ENCODE peak calls at places on chromosomes 1 and 21, in four cellular contexts. Z is IMR-90, O is K562, B is H1. V is an unnamed sample.

GRCh38 chr1:61056674-61057439 is 25.5 kb upstream of the NFIA start:
- DNase-seq in Z (peak; percentile 38), O (peak; percentile 30), B (no peak), V (no peak)

GRCh38 chr1:228272831-228273571 is 65.2 kb downstream of the OBSCN start:
- DNase-seq in O (no peak), B (no peak), Z (no peak), V (no peak)

GRCh38 chr1:81478217-81478616 is 322.5 kb upstream of the ADGRL2 start:
- DNase-seq in O (no peak), Z (no peak), B (no peak), V (no peak)

GRCh38 chr1:200510228-200510623 is 100.4 kb upstream of the ZNF281 start:
- DNase-seq in Z (peak; percentile 88), B (no peak), O (peak; percentile 86), V (peak; percentile 39)

GRCh38 chr1:25694167-25694566 is 77.6 kb downstream of the MAN1C1 start:
- DNase-seq in Z (no peak), B (no peak), O (no peak), V (no peak)

GRCh38 chr1:45669379-45669778 is 17.0 kb downstream of the GPBP1L1 start:
- DNase-seq in Z (peak; percentile 67), B (no peak), O (no peak), V (no peak)

GRCh38 chr1:39575191-39576015 is 1.2 kb downstream of the PABPC4 start:
- DNase-seq in O (peak; percentile 78), Z (peak; percentile 81), B (no peak), V (no peak)

GRCh38 chr1:36128126-36128904 is 3.3 kb upstream of the COL8A2 start:
- DNase-seq in O (peak; percentile 71), Z (peak; percentile 53), B (no peak), V (no peak)

GRCh38 chr1:7636801-7637526 is 134.1 kb upstream of the VAMP3 start:
- DNase-seq in Z (no peak), B (no peak), O (no peak), V (no peak)

GRCh38 chr1:207186503-207186902 is 82.5 kb downstream of the C4BPA start:
- DNase-seq in B (no peak), O (no peak), Z (no peak), V (no peak)

GRCh38 chr21:14046401-14046800 is 164.4 kb downstream of the LIPI start:
- DNase-seq in O (no peak), Z (peak; percentile 17), B (no peak), V (no peak)

GRCh38 chr21:27206368-27206982 is 239.6 kb upstream of the ADAMTS5 start:
- DNase-seq in O (no peak), B (peak; percentile 56), Z (peak; percentile 18), V (no peak)

GRCh38 chr1:53398091-53398490 is 61.1 kb upstream of the DMRTB1 start:
- DNase-seq in B (no peak), Z (peak; percentile 32), O (no peak), V (no peak)

GRCh38 chr1:30615816-30616590 is 107.4 kb downstream of the MATN1 start:
- DNase-seq in O (no peak), B (no peak), Z (no peak), V (no peak)

GRCh38 chr1:226872455-226872854 is 2.0 kb downstream of the PSEN2 start:
- DNase-seq in O (no peak), B (no peak), Z (peak; percentile 71), V (no peak)

GRCh38 chr1:31734582-31735107 is 29.5 kb downstream of the ADGRB2 start:
- DNase-seq in O (no peak), Z (peak; percentile 32), B (no peak), V (no peak)

GRCh38 chr1:236534164-236534651 is 10.4 kb downstream of the LGALS8 start:
- DNase-seq in O (no peak), Z (peak; percentile 78), B (no peak), V (no peak)

GRCh38 chr21:35204850-35205564 is 155.9 kb upstream of the RUNX1 start:
- DNase-seq in B (no peak), O (peak; percentile 76), Z (peak; percentile 98), V (no peak)

GRCh38 chr21:43278766-43279577 is 110.2 kb downstream of the CRYAA start:
- DNase-seq in Z (no peak), O (no peak), B (no peak), V (no peak)

GRCh38 chr1:220747426-220748090 is 564 bp upstream of the MTARC2 start:
- DNase-seq in Z (no peak), O (no peak), B (no peak), V (no peak)

GRCh38 chr1:30704765-30705509 is 18.4 kb downstream of the MATN1 start:
- DNase-seq in O (no peak), B (no peak), Z (no peak), V (no peak)

GRCh38 chr21:32336711-32337110 is 38.1 kb downstream of the MRAP start:
- DNase-seq in Z (peak; percentile 56), O (no peak), B (no peak), V (no peak)

GRCh38 chr1:234667891-234668576 is 58.1 kb upstream of the IRF2BP2 start:
- DNase-seq in Z (no peak), O (no peak), B (no peak), V (no peak)

GRCh38 chr1:214582289-214582891 is 20.6 kb upstream of the CENPF start:
- DNase-seq in B (no peak), O (no peak), Z (no peak), V (no peak)

GRCh38 chr1:240254778-240255291 is 163.2 kb downstream of the FMN2 start:
- DNase-seq in Z (no peak), B (no peak), O (no peak), V (no peak)

GRCh38 chr1:8517579-8518489 is 199.9 kb downstream of the SLC45A1 start:
- DNase-seq in O (peak; percentile 34), Z (peak; percentile 43), B (no peak), V (no peak)

GRCh38 chr1:187229496-187229895 is 400.7 kb downstream of the PLA2G4A start:
- DNase-seq in O (no peak), B (no peak), Z (no peak), V (no peak)

GRCh38 chr1:15583016-15583706 is 1.7 kb downstream of the AGMAT start:
- DNase-seq in O (no peak), Z (no peak), B (no peak), V (no peak)

GRCh38 chr21:45415943-45416611 is 11.1 kb downstream of the COL18A1 start:
- DNase-seq in Z (no peak), B (no peak), O (no peak), V (no peak)

GRCh38 chr1:81681570-81681969 is 119.2 kb upstream of the ADGRL2 start:
- DNase-seq in Z (peak; percentile 47), B (no peak), O (no peak), V (no peak)

GRCh38 chr1:206145771-206146290 is 28.6 kb upstream of the AVPR1B start:
- DNase-seq in B (no peak), O (no peak), Z (no peak), V (no peak)

GRCh38 chr1:206142770-206143169 is 25.6 kb upstream of the AVPR1B start:
- DNase-seq in Z (no peak), B (no peak), O (no peak), V (no peak)

GRCh38 chr1:206144605-206145004 is 27.4 kb upstream of the AVPR1B start:
- DNase-seq in B (no peak), O (no peak), Z (no peak), V (no peak)

GRCh38 chr1:206141996-206142395 is 24.8 kb upstream of the AVPR1B start:
- DNase-seq in O (no peak), B (no peak), Z (no peak), V (no peak)

GRCh38 chr1:206143537-206144155 is 26.5 kb upstream of the AVPR1B start:
- DNase-seq in B (no peak), Z (no peak), O (no peak), V (no peak)
- TF ChIP-seq CHD1 in B (no peak), Z (no peak), O (no peak), V (no peak)

GRCh38 chr21:46457801-46458314 is 833 bp upstream of the DIP2A start:
- DNase-seq in O (peak; percentile 69), Z (peak; percentile 40), B (no peak), V (no peak)

GRCh38 chr21:46454634-46455390 is 3.9 kb upstream of the DIP2A start:
- DNase-seq in B (no peak), Z (no peak), O (no peak), V (no peak)

GRCh38 chr21:46455575-46456385 is 2.9 kb upstream of the DIP2A start:
- DNase-seq in B (no peak), O (peak; percentile 78), Z (peak; percentile 66), V (no peak)

GRCh38 chr21:46458315-46459023 is at the start of gene DIP2A:
- DNase-seq in Z (peak; percentile 95), O (peak; percentile 100), B (peak; percentile 94), V (peak; percentile 85)

GRCh38 chr21:46456750-46457149 is 1.9 kb upstream of the DIP2A start:
- DNase-seq in O (no peak), B (no peak), Z (no peak), V (no peak)
- TF ChIP-seq CHD1 in O (no peak), B (no peak), Z (no peak), V (no peak)

DNA sequence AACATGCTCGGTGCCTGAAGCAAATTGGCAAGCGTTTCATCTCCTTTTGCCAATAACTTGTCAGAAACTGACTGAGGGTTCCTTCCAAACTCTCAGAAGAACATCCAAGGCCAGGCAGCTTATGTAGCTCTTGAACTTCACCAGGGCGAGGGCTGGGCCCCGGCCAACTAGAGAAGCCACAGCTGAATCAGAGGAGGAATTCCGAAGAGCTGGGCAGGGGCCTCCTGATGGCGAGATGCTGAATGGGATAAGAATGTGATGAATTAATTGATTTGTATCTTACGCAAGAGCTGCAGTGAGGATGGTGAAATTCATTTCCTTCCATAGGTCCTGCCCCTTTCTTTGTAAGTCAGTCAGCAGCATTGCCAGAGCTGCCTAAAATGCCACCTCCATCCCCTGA is 345.8 kb downstream of the KIF26B start:
- DNase-seq in B (no peak), O (no peak), Z (peak; percentile 66), V (no peak)
- TF ChIP-seq CHD1 in B (no peak), O (no peak), Z (no peak), V (no peak)

DNA sequence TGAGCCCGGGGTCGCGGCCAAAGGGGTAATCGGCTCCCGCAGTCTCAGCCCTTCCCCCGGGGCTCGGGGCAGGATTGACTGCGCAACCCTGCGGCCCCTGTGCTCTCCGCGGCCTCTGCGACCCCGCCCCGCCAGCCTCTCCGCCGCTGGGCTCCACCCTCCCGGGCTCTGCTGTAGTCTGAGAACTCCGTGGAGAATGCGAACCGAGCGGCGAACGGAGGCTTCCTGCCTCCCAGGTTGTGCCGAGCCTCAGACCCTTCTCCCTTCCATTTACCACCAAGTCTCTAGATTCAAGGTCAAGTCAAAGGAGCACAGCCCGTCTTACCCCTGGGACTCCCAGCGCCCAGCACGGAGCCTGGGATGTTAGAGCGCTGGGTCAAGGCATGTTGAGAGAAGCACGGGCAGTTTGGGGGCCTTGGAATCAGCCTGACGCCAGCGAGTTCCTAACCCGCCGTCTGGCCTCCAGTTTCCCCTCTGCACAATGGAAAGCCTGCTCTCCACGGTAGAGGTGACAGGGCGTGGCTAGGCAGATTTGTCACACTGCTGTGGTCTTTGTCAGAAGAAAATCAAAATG is 3.0 kb downstream of the ATP2B4 start:
- DNase-seq in Z (peak; percentile 52), O (peak; percentile 63), B (no peak), V (no peak)
- TF ChIP-seq CHD1 in Z (no peak), O (no peak), B (no peak), V (no peak)

V was measured in GM12878.